ENCODE peak calls at places on chromosomes 4 and X, in five cellular contexts. One of them, this sample, is unnamed.

GRCh38 chr4:1822568-1823544 is 29.8 kb downstream of the FGFR3 start:
- DNase-seq in K562: no peak
- DNase-seq in H1: no peak
- DNase-seq in HepG2: no peak
- DNase-seq in SK-N-SH: no peak
- DNase-seq in this sample: no peak

GRCh38 chrX:154751669-154752271 is 893 bp upstream of the GAB3 start:
- DNase-seq in HepG2: no peak
- DNase-seq in SK-N-SH: no peak
- DNase-seq in H1: no peak
- DNase-seq in K562: peak; percentile 48
- DNase-seq in this sample: no peak

GRCh38 chr4:71713611-71714203 is 70.2 kb downstream of the GC start:
- DNase-seq in HepG2: peak; percentile 20
- DNase-seq in H1: no peak
- DNase-seq in SK-N-SH: peak; percentile 4
- DNase-seq in K562: peak; percentile 20
- DNase-seq in this sample: no peak

GRCh38 chr4:137393043-137393442 is 139.3 kb downstream of the PCDH18 start:
- DNase-seq in HepG2: no peak
- DNase-seq in K562: no peak
- DNase-seq in H1: no peak
- DNase-seq in SK-N-SH: peak; percentile 28
- DNase-seq in this sample: no peak

GRCh38 chrX:13283968-13284914 is 35.6 kb downstream of the ATXN3L start:
- DNase-seq in H1: peak; percentile 10
- DNase-seq in HepG2: no peak
- DNase-seq in SK-N-SH: no peak
- DNase-seq in K562: no peak
- DNase-seq in this sample: no peak

GRCh38 chr4:115873048-115873447 is 759.6 kb upstream of the NDST4 start:
- DNase-seq in SK-N-SH: no peak
- DNase-seq in H1: no peak
- DNase-seq in HepG2: no peak
- DNase-seq in K562: no peak
- DNase-seq in this sample: no peak

GRCh38 chrX:119948381-119948780 is 4.8 kb upstream of the NKAP start:
- DNase-seq in SK-N-SH: no peak
- DNase-seq in HepG2: no peak
- DNase-seq in K562: no peak
- DNase-seq in H1: no peak
- DNase-seq in this sample: no peak

GRCh38 chr4:141898336-141898735 is 262.0 kb downstream of the IL15 start:
- DNase-seq in H1: no peak
- DNase-seq in K562: no peak
- DNase-seq in HepG2: no peak
- DNase-seq in SK-N-SH: no peak
- DNase-seq in this sample: no peak

GRCh38 chr4:83831588-83831987 is 295.7 kb downstream of the GPAT3 start:
- DNase-seq in HepG2: no peak
- DNase-seq in H1: no peak
- DNase-seq in SK-N-SH: no peak
- DNase-seq in K562: no peak
- DNase-seq in this sample: no peak

GRCh38 chr4:52942936-52943335 is 80.8 kb downstream of the RASL11B start:
- DNase-seq in HepG2: no peak
- DNase-seq in H1: no peak
- DNase-seq in K562: no peak
- DNase-seq in SK-N-SH: no peak
- DNase-seq in this sample: no peak

GRCh38 chr4:74794341-74794801 is at the start of gene BTC:
- DNase-seq in K562: no peak
- DNase-seq in HepG2: peak; percentile 30
- DNase-seq in SK-N-SH: peak; percentile 19
- DNase-seq in H1: no peak
- DNase-seq in this sample: no peak

GRCh38 chr4:140092094-140092820 is 61.7 kb downstream of the MAML3 start:
- DNase-seq in H1: peak; percentile 31
- DNase-seq in K562: no peak
- DNase-seq in HepG2: no peak
- DNase-seq in SK-N-SH: peak; percentile 74
- DNase-seq in this sample: peak; percentile 30

GRCh38 chrX:21524008-21524407 is 134.1 kb downstream of the KLHL34 start:
- DNase-seq in K562: no peak
- DNase-seq in SK-N-SH: no peak
- DNase-seq in H1: no peak
- DNase-seq in HepG2: no peak
- DNase-seq in this sample: no peak

GRCh38 chr4:5816851-5817375 is 76.0 kb downstream of the CRMP1 start:
- DNase-seq in SK-N-SH: no peak
- DNase-seq in HepG2: no peak
- DNase-seq in K562: no peak
- DNase-seq in H1: no peak
- DNase-seq in this sample: no peak

GRCh38 chrX:135975421-135975820 is 1.6 kb upstream of the MMGT1 start:
- DNase-seq in SK-N-SH: no peak
- DNase-seq in K562: no peak
- DNase-seq in H1: no peak
- DNase-seq in HepG2: no peak
- DNase-seq in this sample: no peak

GRCh38 chr4:154516320-154516719 is 24.7 kb upstream of the DCHS2 start:
- DNase-seq in SK-N-SH: no peak
- DNase-seq in HepG2: no peak
- DNase-seq in K562: no peak
- DNase-seq in H1: no peak
- DNase-seq in this sample: no peak

GRCh38 chr4:106869551-106869950 is 166.6 kb downstream of the DKK2 start:
- DNase-seq in K562: no peak
- DNase-seq in H1: no peak
- DNase-seq in HepG2: no peak
- DNase-seq in SK-N-SH: no peak
- DNase-seq in this sample: peak; percentile 14
- TF ChIP-seq GABPA in K562: no peak
- TF ChIP-seq GABPA in H1: no peak
- TF ChIP-seq GABPA in HepG2: no peak
- TF ChIP-seq GABPA in SK-N-SH: no peak
- TF ChIP-seq GABPA in this sample: no peak

GRCh38 chrX:19772306-19772705 is 115.1 kb downstream of the SH3KBP1 start:
- DNase-seq in K562: no peak
- DNase-seq in SK-N-SH: no peak
- DNase-seq in H1: no peak
- DNase-seq in HepG2: no peak
- DNase-seq in this sample: no peak
- H3K4me3 ChIP-seq in K562: no peak overlapping the region
- H3K4me3 ChIP-seq in SK-N-SH: no peak overlapping the region
- H3K4me3 ChIP-seq in H1: no peak overlapping the region
- H3K4me3 ChIP-seq in HepG2: no peak overlapping the region
- H3K4me3 ChIP-seq in this sample: no peak overlapping the region

GRCh38 chrX:7318661-7319060 is 170.7 kb upstream of the PUDP start:
- DNase-seq in H1: no peak
- DNase-seq in HepG2: no peak
- DNase-seq in K562: no peak
- DNase-seq in SK-N-SH: no peak
- DNase-seq in this sample: no peak
- TF ChIP-seq POLR2AphosphoS5 in H1: no peak
- TF ChIP-seq POLR2AphosphoS5 in HepG2: no peak
- TF ChIP-seq POLR2AphosphoS5 in K562: no peak
- TF ChIP-seq POLR2AphosphoS5 in SK-N-SH: no peak
- TF ChIP-seq POLR2AphosphoS5 in this sample: no peak

DNA sequence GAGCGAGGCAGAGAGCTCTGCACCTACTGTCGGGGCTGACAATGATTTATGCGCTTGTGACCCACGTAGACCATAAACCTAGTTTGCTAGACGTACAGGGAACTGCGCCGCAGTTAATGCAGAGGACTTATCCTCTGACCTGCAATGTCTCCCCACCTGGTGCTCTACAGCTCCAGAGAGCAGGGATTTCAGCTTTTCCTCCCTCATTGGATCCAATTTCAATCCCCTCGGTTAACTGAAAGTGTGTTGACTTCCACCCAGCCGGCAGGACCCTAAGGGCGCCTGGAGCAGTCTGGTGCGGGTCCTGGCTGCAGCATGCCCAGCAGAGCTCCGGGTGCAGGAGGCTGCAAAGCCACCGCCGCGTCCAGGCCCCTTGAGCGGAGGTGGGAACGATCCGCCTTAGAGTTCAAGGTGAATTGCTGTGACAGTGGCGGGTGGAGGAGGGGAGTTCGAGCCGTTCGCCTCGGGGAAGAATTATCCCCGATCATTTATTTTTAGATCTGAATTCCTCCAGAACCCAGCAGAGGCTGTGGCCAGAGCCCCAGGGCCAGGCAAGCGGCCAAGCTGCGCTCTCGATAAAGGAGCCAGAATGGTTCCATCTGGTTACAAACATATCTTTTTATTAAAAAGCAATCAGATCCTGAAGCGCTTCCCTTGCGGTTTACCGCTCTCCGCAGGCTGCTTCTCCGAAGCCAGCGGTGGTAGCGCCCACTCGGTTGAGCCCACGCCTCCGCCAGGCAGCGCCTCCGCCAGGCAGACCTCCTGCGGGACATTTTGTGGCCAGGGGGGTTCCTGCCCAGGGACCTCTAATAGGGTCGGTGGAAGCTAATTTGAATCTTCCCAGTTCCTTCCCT is 66.0 kb downstream of the FBXO8 start:
- DNase-seq in SK-N-SH: peak; percentile 85
- DNase-seq in H1: no peak
- DNase-seq in K562: no peak
- DNase-seq in HepG2: no peak
- DNase-seq in this sample: no peak
- TF ChIP-seq GABPA in SK-N-SH: no peak
- TF ChIP-seq GABPA in H1: no peak
- TF ChIP-seq GABPA in K562: no peak
- TF ChIP-seq GABPA in HepG2: no peak
- TF ChIP-seq GABPA in this sample: no peak

GRCh38 chr4:37749398-37749988 is 63.3 kb upstream of the RELL1 start:
- DNase-seq in K562: no peak
- DNase-seq in HepG2: no peak
- DNase-seq in SK-N-SH: no peak
- DNase-seq in H1: no peak
- DNase-seq in this sample: no peak

GRCh38 chr4:37745946-37746345 is 59.8 kb upstream of the RELL1 start:
- DNase-seq in HepG2: no peak
- DNase-seq in H1: no peak
- DNase-seq in K562: no peak
- DNase-seq in SK-N-SH: no peak
- DNase-seq in this sample: no peak

DNA sequence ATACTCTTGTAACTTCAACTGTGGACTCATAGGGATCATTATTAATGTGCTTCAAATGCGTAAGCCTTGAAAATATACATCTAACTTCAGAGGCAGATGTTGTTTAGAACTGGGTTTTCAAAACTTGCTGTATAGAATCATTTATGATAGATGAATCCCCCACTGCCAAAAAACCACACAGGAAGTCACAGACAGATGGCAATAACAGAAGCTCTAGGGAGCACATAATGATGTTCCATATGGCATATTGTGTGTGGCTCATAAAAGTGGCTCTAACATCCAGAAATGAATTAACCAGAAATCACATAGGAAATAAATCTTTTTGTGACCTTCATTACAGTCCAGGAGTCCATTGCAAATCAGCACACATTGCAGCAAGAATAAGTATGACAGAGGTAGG is 62.4 kb upstream of the RELL1 start:
- DNase-seq in H1: no peak
- DNase-seq in K562: no peak
- DNase-seq in SK-N-SH: no peak
- DNase-seq in HepG2: no peak
- DNase-seq in this sample: no peak
- H3K4me3 ChIP-seq in H1: no peak overlapping the region
- H3K4me3 ChIP-seq in K562: no peak overlapping the region
- H3K4me3 ChIP-seq in SK-N-SH: no peak overlapping the region
- H3K4me3 ChIP-seq in HepG2: no peak overlapping the region
- H3K4me3 ChIP-seq in this sample: no peak overlapping the region

DNA sequence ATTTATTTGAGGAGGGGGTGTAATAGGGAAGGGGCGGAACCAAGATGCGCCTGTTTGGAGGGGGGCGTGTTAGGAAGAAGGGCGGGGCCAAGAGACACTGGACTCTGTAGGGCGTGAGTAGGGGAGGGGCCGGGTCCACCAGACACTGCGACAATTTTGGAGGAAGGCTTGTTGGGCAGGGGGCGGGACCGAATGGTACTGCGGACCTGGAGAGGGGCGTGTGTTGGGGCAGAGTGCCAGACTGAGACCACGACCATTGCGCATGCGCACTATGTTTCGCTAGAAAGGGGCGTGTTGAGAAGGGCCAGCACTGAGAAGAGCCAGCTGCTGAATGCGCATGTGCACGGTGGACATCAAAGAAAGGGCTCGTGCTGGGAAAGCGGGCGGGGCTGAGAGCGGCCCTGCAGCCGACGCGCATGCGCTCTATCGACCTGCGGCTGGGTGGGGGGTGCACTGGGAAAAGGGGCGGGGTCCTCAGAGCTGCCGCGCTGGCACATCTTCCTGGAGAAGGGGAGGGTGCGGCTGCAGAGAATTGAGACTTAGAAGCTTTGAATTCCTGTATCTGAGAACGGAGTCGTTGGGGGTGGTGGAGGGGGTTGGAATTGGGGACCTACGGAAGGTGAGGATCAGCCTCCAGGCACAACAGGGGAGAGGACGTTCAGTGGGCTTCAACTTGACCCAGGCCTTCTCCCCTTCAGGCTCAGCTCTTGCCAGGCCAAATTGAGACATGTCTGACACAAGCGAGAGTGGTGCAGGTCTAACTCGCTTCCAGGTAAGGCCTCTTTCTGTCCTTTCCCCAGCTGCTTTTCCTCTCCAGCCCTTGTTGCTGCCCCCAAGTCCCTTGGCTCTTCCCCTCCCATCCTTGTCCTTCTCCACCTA is 1.3 kb downstream of the MAGED2 start:
- DNase-seq in SK-N-SH: peak; percentile 90
- DNase-seq in K562: peak; percentile 95
- DNase-seq in HepG2: peak; percentile 92
- DNase-seq in H1: peak; percentile 91
- DNase-seq in this sample: peak; percentile 89
- TF ChIP-seq POLR2AphosphoS5 in SK-N-SH: no peak
- TF ChIP-seq POLR2AphosphoS5 in K562: no peak
- TF ChIP-seq POLR2AphosphoS5 in HepG2: peak; percentile 46
- TF ChIP-seq POLR2AphosphoS5 in H1: no peak
- TF ChIP-seq POLR2AphosphoS5 in this sample: no peak

DNA sequence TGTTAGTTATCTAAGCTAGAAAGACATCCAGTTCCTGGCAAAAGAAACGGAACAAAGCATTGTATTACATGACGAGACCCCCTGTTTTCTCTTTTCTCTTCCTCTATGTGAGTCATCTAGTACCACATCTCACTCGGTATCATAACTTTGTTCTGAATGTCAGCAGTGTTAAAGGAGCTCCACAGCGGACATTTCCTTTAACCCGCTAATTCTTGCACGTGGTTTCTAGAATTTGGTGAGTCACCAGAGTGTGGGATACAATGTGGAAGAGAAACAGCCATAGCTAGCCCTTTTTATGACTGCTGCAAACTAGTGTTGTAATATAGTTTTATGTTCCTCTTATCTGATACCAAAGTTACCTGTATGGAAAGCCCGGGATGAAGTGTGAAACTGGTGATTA is 243.7 kb downstream of the TENM3 start:
- DNase-seq in K562: no peak
- DNase-seq in HepG2: no peak
- DNase-seq in H1: no peak
- DNase-seq in SK-N-SH: no peak
- DNase-seq in this sample: no peak
- TF ChIP-seq GABPA in K562: no peak
- TF ChIP-seq GABPA in HepG2: no peak
- TF ChIP-seq GABPA in H1: no peak
- TF ChIP-seq GABPA in SK-N-SH: no peak
- TF ChIP-seq GABPA in this sample: no peak

This sample was measured in HL-60.